ENCODE peak calls at places on chromosome 14, in eight cellular contexts. X is foreskin fibroblast; M is adrenal gland; V is tibial artery; G is CD8-positive, alpha-beta T cell; L is cardiac fibroblast; A is cardiac muscle cell; S is lower lobe of right lung. Q is an unnamed sample.

GRCh38 chr14:92531151-92531873 is 17.7 kb downstream of the RIN3 start:
- DNase-seq in X (no peak), M (no peak), V (no peak), G (peak), L (no peak), A (no peak), S (peak), Q (no peak)

GRCh38 chr14:99065551-99065950 is 206.4 kb downstream of the BCL11B start:
- DNase-seq in X (no peak), M (no peak), V (no peak), G (no peak), L (no peak), A (no peak), S (no peak), Q (no peak)

GRCh38 chr14:47277703-47278102 is 397.7 kb downstream of the MDGA2 start:
- DNase-seq in X (no peak), M (no peak), V (no peak), G (no peak), L (peak), A (no peak), S (no peak), Q (no peak)

GRCh38 chr14:87152701-87153100 is 840.3 kb downstream of the GALC start:
- DNase-seq in X (no peak), M (no peak), V (no peak), G (no peak), L (no peak), A (no peak), S (no peak), Q (no peak)

GRCh38 chr14:71396050-71396677 is 488.9 kb downstream of the PCNX1 start:
- DNase-seq in X (no peak), M (no peak), V (no peak), G (no peak), L (no peak), A (no peak), S (no peak), Q (no peak)

GRCh38 chr14:89911018-89911919 is 43.3 kb downstream of the EFCAB11 start:
- DNase-seq in X (peak), M (no peak), V (peak), G (no peak), L (peak), A (peak), S (no peak), Q (peak)

GRCh38 chr14:95189400-95190162 is 32.3 kb upstream of the DICER1 start:
- DNase-seq in X (no peak), M (no peak), V (no peak), G (no peak), L (peak), A (peak), S (no peak), Q (peak)

GRCh38 chr14:101599234-101599885 is 38.1 kb downstream of the DIO3 start:
- DNase-seq in X (no peak), M (no peak), V (no peak), G (no peak), L (no peak), A (no peak), S (no peak), Q (no peak)

GRCh38 chr14:53509227-53509822 is 356.2 kb upstream of the DDHD1 start:
- DNase-seq in X (peak), M (no peak), V (peak), G (no peak), L (no peak), A (peak), S (no peak), Q (no peak)

GRCh38 chr14:26993541-26993940 is 395.7 kb upstream of the NOVA1 start:
- DNase-seq in X (no peak), M (no peak), V (no peak), G (no peak), L (no peak), A (no peak), S (no peak), Q (no peak)

GRCh38 chr14:91817566-91818325 is 49.6 kb downstream of the TC2N start:
- DNase-seq in X (no peak), M (no peak), V (no peak), G (no peak), L (no peak), A (no peak), S (no peak), Q (no peak)

GRCh38 chr14:54011001-54011400 is 54.4 kb upstream of the BMP4 start:
- DNase-seq in X (peak), M (no peak), V (no peak), G (no peak), L (no peak), A (no peak), S (no peak), Q (no peak)

GRCh38 chr14:103103461-103104388 is 9.2 kb downstream of the EXOC3L4 start:
- DNase-seq in X (no peak), M (no peak), V (no peak), G (no peak), L (peak), A (peak), S (peak), Q (peak)

GRCh38 chr14:69625299-69626131 is 14.1 kb downstream of the SUSD6 start:
- DNase-seq in X (peak), M (peak), V (peak), G (peak), L (peak), A (no peak), S (peak), Q (no peak)
- H3K4me3 ChIP-seq in X (no peak), M (no peak), V (no peak), G (peak), L (no peak), A (no peak), S (no peak), Q (no peak)

DNA sequence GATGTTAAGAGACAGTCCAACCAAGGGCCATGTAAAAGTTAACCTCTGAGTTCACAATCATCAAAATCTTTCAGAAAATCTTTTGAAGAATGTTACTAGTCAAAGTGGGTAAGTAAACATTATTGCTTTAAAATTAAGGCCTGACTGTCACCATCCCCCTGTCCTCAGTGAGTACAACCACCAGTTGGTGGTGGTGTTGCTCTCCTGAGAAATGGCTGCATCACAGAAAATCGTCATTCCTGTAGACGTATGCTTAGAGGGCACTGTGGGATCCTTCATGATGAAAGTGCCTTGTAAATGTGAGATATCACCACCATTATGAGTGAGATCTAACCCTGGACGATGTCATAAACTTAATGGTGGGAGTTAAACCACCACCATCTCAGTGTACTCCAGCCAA is 451.2 kb downstream of the RPS29 start:
- DNase-seq in X (no peak), M (no peak), V (no peak), G (no peak), L (no peak), A (no peak), S (no peak), Q (no peak)
- TF ChIP-seq CTCF in X (no peak), M (no peak), V (peak), G (no peak), L (no peak), A (no peak), S (peak), Q (peak)

GRCh38 chr14:61369097-61369496 is 47.7 kb downstream of the PRKCH start:
- DNase-seq in X (no peak), M (no peak), V (no peak), G (no peak), L (no peak), A (no peak), S (no peak), Q (no peak)
- H3K4me3 ChIP-seq in X (no peak), M (no peak), V (no peak), G (no peak), L (no peak), A (no peak), S (no peak), Q (no peak)

DNA sequence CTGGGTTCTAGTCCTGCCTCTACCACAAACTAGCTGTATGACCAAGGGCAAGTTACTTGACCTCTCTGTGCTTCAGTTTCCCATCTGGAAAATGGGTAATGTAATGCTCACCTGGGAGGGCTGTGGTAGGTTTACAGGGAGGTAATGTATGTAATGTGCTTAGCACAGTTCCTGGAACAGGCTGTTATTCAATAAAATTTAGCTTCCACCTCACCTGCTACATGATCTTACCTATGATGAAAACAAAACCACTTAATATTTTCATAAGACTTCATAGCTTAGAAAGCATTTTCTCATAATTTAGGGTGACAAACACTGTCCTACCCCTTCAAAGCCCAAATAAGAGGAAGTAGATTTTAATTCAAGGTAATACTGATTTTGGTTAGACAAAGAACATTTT is 530.6 kb downstream of the FUT8 start:
- DNase-seq in X (no peak), M (no peak), V (no peak), G (no peak), L (no peak), A (no peak), S (no peak), Q (no peak)
- TF ChIP-seq CTCF in X (no peak), M (no peak), V (no peak), G (no peak), L (no peak), A (no peak), S (no peak), Q (no peak)

DNA sequence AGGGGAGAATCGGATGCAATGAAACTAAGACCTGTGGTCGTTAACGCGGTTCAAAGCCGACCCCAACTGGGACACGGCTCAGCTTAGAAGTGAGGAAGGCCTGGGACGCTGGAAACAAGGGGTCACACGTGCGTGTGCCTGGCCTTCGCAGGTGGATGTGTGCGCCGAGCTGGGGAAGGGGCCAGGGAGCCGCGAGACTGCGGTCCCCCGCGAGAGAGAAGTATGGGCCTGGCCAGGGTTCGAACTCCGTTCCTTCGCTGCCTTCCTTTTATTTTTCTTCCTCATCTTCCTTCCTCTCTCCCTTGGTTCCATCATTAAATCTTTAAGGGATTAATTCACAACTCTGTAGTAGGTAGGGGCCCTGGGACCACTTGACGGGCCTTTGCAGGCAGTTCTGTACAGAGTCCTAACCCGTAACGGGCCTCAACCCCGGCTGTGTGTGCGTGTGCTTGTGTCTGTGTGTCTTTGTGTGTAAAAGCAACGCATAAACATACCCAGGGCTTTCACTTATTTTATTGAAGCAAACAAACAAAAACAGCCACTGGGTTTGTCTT is 3.6 kb downstream of the TTC6 start:
- DNase-seq in X (no peak), M (no peak), V (no peak), G (no peak), L (no peak), A (no peak), S (no peak), Q (no peak)
- H3K4me3 ChIP-seq in X (no peak), M (no peak), V (no peak), G (no peak), L (no peak), A (no peak), S (peak), Q (peak)

GRCh38 chr14:52313903-52314481 is at the start of gene PTGER2:
- DNase-seq in X (peak), M (peak), V (peak), G (peak), L (peak), A (peak), S (peak), Q (no peak)

GRCh38 chr14:52313493-52313881 is 625 bp upstream of the PTGER2 start:
- DNase-seq in X (no peak), M (no peak), V (no peak), G (no peak), L (no peak), A (no peak), S (no peak), Q (no peak)

GRCh38 chr14:52312872-52313492 is 1.1 kb upstream of the PTGER2 start:
- DNase-seq in X (no peak), M (no peak), V (no peak), G (no peak), L (peak), A (no peak), S (no peak), Q (peak)

GRCh38 chr14:52315355-52315718 is 1.2 kb downstream of the PTGER2 start:
- DNase-seq in X (no peak), M (no peak), V (no peak), G (no peak), L (peak), A (no peak), S (peak), Q (no peak)

GRCh38 chr14:52314521-52315354 is 626 bp downstream of the PTGER2 start:
- DNase-seq in X (peak), M (peak), V (no peak), G (no peak), L (no peak), A (peak), S (peak), Q (no peak)
- TF ChIP-seq CTCF in X (no peak), M (no peak), V (no peak), G (no peak), L (no peak), A (no peak), S (no peak), Q (no peak)

Q was measured in LNCaP clone FGC.